ENCODE peak calls at places on chromosomes 4 and X, in eight cellular contexts. W is IMR-90, A is tibial nerve, Q is A549, C is lower leg skin, O is GM12891, B is NB4, K is heart left ventricle. P is an unnamed sample.

GRCh38 chr4:153535735-153536494 is 69.8 kb downstream of the TMEM131L start:
- DNase-seq in W (peak), Q (no peak), B (no peak), O (no peak), K (no peak), C (no peak), A (no peak), P (no peak)

GRCh38 chrX:108537005-108537404 is 97.4 kb downstream of the COL4A5 start:
- DNase-seq in Q (peak), C (peak), K (no peak), W (peak), O (no peak), A (peak), B (peak), P (no peak)

GRCh38 chr4:38948551-38948950 is 80.9 kb downstream of the FAM114A1 start:
- DNase-seq in Q (no peak), O (no peak), B (peak), W (peak), A (peak), C (peak), K (no peak), P (peak)

GRCh38 chr4:109325698-109326097 is 23.2 kb upstream of the COL25A1 start:
- DNase-seq in O (no peak), A (no peak), C (no peak), W (no peak), Q (no peak), K (no peak), B (no peak), P (no peak)

GRCh38 chr4:2852481-2852881 is 8.8 kb downstream of the ADD1 start:
- DNase-seq in W (no peak), B (no peak), Q (no peak), A (no peak), O (no peak), K (no peak), C (no peak), P (no peak)

GRCh38 chr4:150768492-150768891 is 186.5 kb downstream of the MAB21L2 start:
- DNase-seq in Q (no peak), O (no peak), B (no peak), A (no peak), K (no peak), W (peak), C (no peak), P (no peak)

GRCh38 chr4:168076989-168077725 is 15.2 kb upstream of the ANXA10 start:
- DNase-seq in A (peak), B (peak), O (peak), K (no peak), W (peak), C (peak), Q (peak), P (peak)

GRCh38 chr4:19807505-19807904 is 444.2 kb upstream of the SLIT2 start:
- DNase-seq in K (no peak), A (no peak), B (no peak), W (peak), O (no peak), Q (no peak), C (no peak), P (no peak)

GRCh38 chr4:106565727-106566126 is 197.1 kb upstream of the GIMD1 start:
- DNase-seq in K (no peak), C (peak), B (no peak), A (peak), Q (no peak), W (no peak), O (no peak), P (no peak)

GRCh38 chrX:20498851-20499635 is 232.3 kb upstream of the RPS6KA3 start:
- DNase-seq in Q (no peak), C (no peak), K (no peak), W (peak), A (no peak), O (no peak), B (no peak), P (no peak)

GRCh38 chr4:7424553-7425111 is 10.1 kb downstream of the PSAPL1 start:
- DNase-seq in W (no peak), O (no peak), C (no peak), Q (no peak), B (no peak), A (no peak), K (peak), P (peak)

GRCh38 chr4:163191999-163192398 is 25.3 kb upstream of the NAF1 start:
- DNase-seq in O (no peak), C (no peak), B (peak), A (no peak), W (peak), Q (no peak), K (no peak), P (no peak)

GRCh38 chr4:168993724-168994510 is 16.1 kb downstream of the CBR4 start:
- DNase-seq in W (no peak), C (no peak), K (no peak), Q (no peak), B (peak), O (no peak), A (no peak), P (peak)

GRCh38 chr4:123871351-123871750 is 474.8 kb downstream of the SPRY1 start:
- DNase-seq in W (no peak), O (no peak), A (no peak), C (no peak), Q (no peak), B (no peak), K (no peak), P (no peak)

GRCh38 chr4:20844311-20844710 is 144.1 kb downstream of the PACRGL start:
- DNase-seq in K (no peak), Q (no peak), B (no peak), C (no peak), O (no peak), A (no peak), W (no peak), P (no peak)

GRCh38 chrX:44972132-44972531 is 99.1 kb downstream of the KDM6A start:
- DNase-seq in K (no peak), A (no peak), C (no peak), W (no peak), O (no peak), B (no peak), Q (no peak), P (no peak)

GRCh38 chr4:112647785-112648184 is 10.8 kb downstream of the LARP7 start:
- DNase-seq in C (no peak), B (no peak), O (no peak), Q (no peak), A (no peak), K (no peak), W (no peak), P (no peak)
- TF ChIP-seq POLR2A in C (no peak), B (no peak), O (no peak), Q (no peak), A (no peak), K (no peak), W (no peak), P (no peak)

GRCh38 chr4:98262431-98262830 is 1.2 kb downstream of the RAP1GDS1 start:
- DNase-seq in A (no peak), K (no peak), B (peak), O (no peak), Q (no peak), C (no peak), W (no peak), P (no peak)

GRCh38 chr4:98260579-98261290 is 449 bp upstream of the RAP1GDS1 start:
- DNase-seq in C (peak), B (peak), O (peak), K (peak), W (peak), A (peak), Q (peak), P (peak)

GRCh38 chr4:98261291-98262271 is at the start of gene RAP1GDS1:
- DNase-seq in W (peak), K (peak), C (peak), A (peak), Q (peak), O (no peak), B (peak), P (peak)

DNA sequence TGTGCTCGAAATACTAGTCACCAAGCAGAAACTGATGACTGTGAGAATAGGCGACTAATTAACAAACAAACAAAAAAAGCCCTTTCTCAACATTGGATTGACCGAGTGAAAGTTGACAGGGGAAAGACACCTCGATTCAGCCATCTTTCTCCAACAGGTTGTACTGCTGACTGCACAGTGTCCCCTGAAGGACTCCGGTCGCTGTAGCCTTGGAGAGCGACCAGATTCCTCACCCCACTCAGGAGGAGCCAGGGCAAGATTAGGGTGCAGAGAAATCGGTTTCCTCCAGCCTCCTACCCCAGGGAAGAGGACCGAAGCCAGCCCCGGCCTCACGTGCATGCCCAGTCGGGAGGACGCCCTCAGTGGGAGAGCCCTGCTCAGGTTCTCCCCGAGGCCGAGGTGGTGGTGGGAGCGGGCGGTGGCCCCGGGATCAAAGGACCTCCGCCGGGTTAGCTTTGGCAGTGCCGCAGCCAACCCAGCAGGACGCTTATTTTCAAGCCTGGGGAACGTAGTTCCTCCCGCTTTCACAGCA is 1.1 kb upstream of the RAP1GDS1 start:
- DNase-seq in W (peak), C (peak), O (peak), Q (peak), B (no peak), K (peak), A (peak), P (peak)
- TF ChIP-seq POLR2A in W (no peak), C (no peak), O (no peak), Q (no peak), B (no peak), K (no peak), A (no peak), P (no peak)

GRCh38 chrX:30652527-30653414 is 452 bp upstream of the GK start:
- DNase-seq in A (peak), W (peak), B (peak), Q (peak), C (peak), O (peak), K (peak), P (peak)
- TF ChIP-seq POLR2A in A (peak), W (no peak), B (peak), Q (no peak), C (no peak), O (no peak), K (peak), P (no peak)

GRCh38 chrX:68832516-68833447 is 4.0 kb downstream of the EFNB1 start:
- DNase-seq in B (no peak), O (no peak), A (no peak), Q (no peak), C (no peak), K (no peak), W (no peak), P (peak)

GRCh38 chrX:68831405-68832100 is 2.7 kb downstream of the EFNB1 start:
- DNase-seq in A (no peak), K (no peak), O (no peak), Q (no peak), C (no peak), W (peak), B (peak), P (peak)

GRCh38 chrX:68833448-68833805 is 4.6 kb downstream of the EFNB1 start:
- DNase-seq in K (no peak), A (no peak), C (no peak), B (no peak), Q (no peak), W (no peak), O (no peak), P (no peak)

GRCh38 chrX:68830486-68831404 is 1.9 kb downstream of the EFNB1 start:
- DNase-seq in Q (no peak), B (no peak), K (no peak), W (no peak), A (no peak), C (no peak), O (no peak), P (no peak)

DNA sequence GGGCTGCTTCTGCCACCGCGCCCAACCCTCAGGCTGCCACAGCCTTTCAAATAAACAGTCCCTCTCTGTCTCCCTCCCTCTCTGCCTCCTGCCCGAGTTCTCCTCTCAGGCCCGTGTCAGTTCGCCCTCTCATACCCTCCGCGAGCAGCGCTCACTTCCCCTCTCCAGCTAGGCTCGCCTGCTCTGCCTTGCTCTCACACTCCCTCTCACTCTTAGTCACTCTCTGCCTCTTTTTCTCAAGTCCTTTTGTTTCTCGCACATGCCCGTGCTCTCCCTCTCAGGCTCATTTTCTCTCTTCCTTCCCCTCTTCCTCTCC is 3.2 kb downstream of the EFNB1 start:
- DNase-seq in K (no peak), O (peak), Q (no peak), A (no peak), W (peak), C (no peak), B (peak), P (peak)
- TF ChIP-seq POLR2A in K (no peak), O (no peak), Q (no peak), A (no peak), W (no peak), C (no peak), B (no peak), P (no peak)

GRCh38 chr4:1167244-1167949 is 5.0 kb downstream of the SPON2 start:
- DNase-seq in C (no peak), A (peak), W (peak), O (peak), K (peak), Q (peak), B (peak), P (peak)
- TF ChIP-seq POLR2A in C (no peak), A (peak), W (no peak), O (no peak), K (no peak), Q (no peak), B (peak), P (no peak)

GRCh38 chrX:74535633-74536141 is 78.7 kb downstream of the RLIM start:
- DNase-seq in B (peak), A (peak), K (peak), C (peak), O (no peak), W (peak), Q (no peak), P (peak)
- TF ChIP-seq POLR2A in B (no peak), A (no peak), K (no peak), C (no peak), O (no peak), W (no peak), Q (no peak), P (no peak)

DNA sequence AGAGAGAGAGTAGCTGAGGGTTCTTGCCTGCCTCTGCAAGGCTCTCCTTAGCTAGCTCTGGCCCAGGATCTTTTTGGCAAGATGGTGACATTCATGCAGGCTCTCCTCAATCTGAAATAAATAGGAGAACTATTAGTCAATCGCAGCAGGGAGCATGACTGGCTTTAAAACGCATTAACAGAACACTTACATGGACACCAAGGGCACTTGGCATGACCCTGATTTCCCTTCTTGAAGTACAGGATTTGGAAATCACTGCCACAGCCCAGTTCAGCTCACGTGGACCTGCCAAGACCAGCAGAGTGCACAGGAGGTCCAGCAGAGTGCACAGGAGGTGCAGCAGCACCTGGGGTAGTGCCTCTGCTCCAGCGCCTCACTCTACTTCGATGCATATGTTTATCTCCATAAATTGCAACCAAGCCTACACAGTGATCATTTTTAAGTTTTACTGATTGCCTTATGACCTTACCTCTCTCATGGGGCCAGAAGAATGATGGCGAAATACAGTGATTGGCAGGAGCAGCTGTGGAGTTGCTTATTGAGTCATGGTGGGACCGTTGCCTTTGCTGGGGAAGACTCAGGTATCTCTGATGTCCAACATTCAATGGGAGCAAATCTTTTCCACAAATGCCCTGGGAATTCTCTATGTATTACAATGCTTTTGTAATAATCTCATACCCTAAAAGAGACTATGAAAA is 122.4 kb downstream of the SYNPO2 start:
- DNase-seq in Q (no peak), W (no peak), O (no peak), C (no peak), A (no peak), B (peak), K (no peak), P (no peak)
- TF ChIP-seq POLR2A in Q (no peak), W (no peak), O (no peak), C (no peak), A (no peak), B (no peak), K (no peak), P (no peak)

GRCh38 chr4:110998308-110998707 is 375.4 kb upstream of the PITX2 start:
- DNase-seq in W (no peak), A (no peak), Q (no peak), B (no peak), C (no peak), K (no peak), O (no peak), P (no peak)
- TF ChIP-seq POLR2A in W (no peak), A (no peak), Q (no peak), B (no peak), C (no peak), K (no peak), O (no peak), P (no peak)

GRCh38 chrX:54746928-54747327 is 51.1 kb downstream of the ITIH6 start:
- DNase-seq in C (no peak), W (no peak), K (no peak), O (no peak), A (no peak), B (no peak), Q (no peak), P (no peak)
- TF ChIP-seq POLR2A in C (no peak), W (no peak), K (no peak), O (no peak), A (no peak), B (no peak), Q (no peak), P (no peak)